ENCODE peak calls at places on chromosome 18, in eight cellular contexts. X, S, Y, B, R, L, G and K are unnamed samples.
A peak's percentile ranks its signal among the peaks of the same experiment; 100 is the strongest.

GRCh38 chr18:74498712-74499629 is 2.8 kb downstream of the CNDP2 start:
- DNase-seq in L (no peak), R (no peak), S (no peak), Y (no peak), X (peak; percentile 92), G (no peak), B (no peak), K (no peak)

GRCh38 chr18:31042391-31043181 is at the start of gene DSC3:
- DNase-seq in S (peak; percentile 61), B (peak; percentile 86), G (no peak), X (no peak), Y (no peak), L (peak; percentile 97), R (no peak), K (no peak)

GRCh38 chr18:34522627-34523026 is 187.5 kb upstream of the DTNA start:
- DNase-seq in B (no peak), R (no peak), S (no peak), G (no peak), L (no peak), X (no peak), Y (no peak), K (no peak)

GRCh38 chr18:21064347-21064746 is 47.3 kb downstream of the ROCK1 start:
- DNase-seq in Y (peak; percentile 37), X (no peak), B (no peak), G (no peak), L (no peak), R (no peak), S (no peak), K (no peak)

GRCh38 chr18:13254971-13255927 is 36.7 kb downstream of the LDLRAD4 start:
- DNase-seq in L (no peak), R (no peak), S (no peak), Y (no peak), B (peak; percentile 22), X (no peak), G (no peak), K (no peak)

GRCh38 chr18:21051615-21052014 is 60.0 kb downstream of the ROCK1 start:
- DNase-seq in B (no peak), X (no peak), L (no peak), Y (no peak), R (no peak), G (no peak), S (no peak), K (no peak)

GRCh38 chr18:43847164-43848091 is 570.1 kb upstream of the SYT4 start:
- DNase-seq in X (no peak), Y (peak; percentile 22), S (no peak), R (no peak), G (no peak), B (no peak), L (no peak), K (no peak)

GRCh38 chr18:78587096-78587495 is 392.5 kb upstream of the SALL3 start:
- DNase-seq in X (no peak), B (no peak), Y (no peak), R (no peak), L (no peak), S (no peak), G (no peak), K (no peak)

GRCh38 chr18:77203071-77203470 is 46.6 kb upstream of the GALR1 start:
- DNase-seq in B (peak; percentile 73), S (no peak), G (no peak), R (no peak), Y (peak; percentile 22), X (no peak), L (no peak), K (no peak)

GRCh38 chr18:76394780-76395476 is 100.1 kb downstream of the ZNF516 start:
- DNase-seq in L (peak; percentile 85), Y (peak; percentile 76), S (no peak), X (no peak), R (no peak), G (no peak), B (no peak), K (no peak)

GRCh38 chr18:23867011-23867410 is 147.5 kb upstream of the TTC39C start:
- DNase-seq in G (no peak), Y (no peak), S (no peak), R (no peak), B (no peak), L (no peak), X (no peak), K (no peak)

GRCh38 chr18:4807495-4808293 is 352.6 kb upstream of the DLGAP1 start:
- DNase-seq in B (no peak), Y (no peak), R (no peak), S (no peak), L (no peak), G (no peak), X (no peak), K (no peak)

GRCh38 chr18:79373736-79374135 is 22.0 kb upstream of the NFATC1 start:
- DNase-seq in L (no peak), G (no peak), Y (no peak), S (no peak), R (no peak), B (no peak), X (no peak), K (no peak)

GRCh38 chr18:51490860-51491259 is 293.4 kb upstream of the MEX3C start:
- DNase-seq in B (no peak), L (peak; percentile 50), G (no peak), X (no peak), Y (no peak), R (no peak), S (no peak), K (no peak)

GRCh38 chr18:55856679-55857078 is 268.7 kb upstream of the TCF4 start:
- DNase-seq in R (no peak), Y (no peak), S (no peak), B (no peak), L (no peak), G (no peak), X (no peak), K (no peak)
- H3K9ac ChIP-seq in R (no peak overlapping the region), Y (no peak overlapping the region), S (no peak overlapping the region), B (no peak overlapping the region), L (no peak overlapping the region), G (no peak overlapping the region), X (no peak overlapping the region), K (no peak overlapping the region)

GRCh38 chr18:63306249-63306648 is 13.3 kb downstream of the BCL2 start:
- DNase-seq in L (no peak), G (no peak), R (no peak), X (no peak), S (no peak), Y (no peak), B (no peak), K (no peak)

GRCh38 chr18:63311481-63312409 is 7.8 kb downstream of the BCL2 start:
- DNase-seq in B (no peak), L (no peak), R (no peak), G (no peak), X (peak; percentile 62), Y (no peak), S (no peak), K (no peak)

GRCh38 chr18:63306819-63307554 is 12.6 kb downstream of the BCL2 start:
- DNase-seq in S (no peak), G (no peak), B (no peak), R (no peak), X (no peak), Y (no peak), L (no peak), K (no peak)

GRCh38 chr18:63309422-63309821 is 10.1 kb downstream of the BCL2 start:
- DNase-seq in S (no peak), L (no peak), Y (no peak), G (no peak), R (no peak), X (peak; percentile 51), B (no peak), K (no peak)

GRCh38 chr18:63307555-63308200 is 11.9 kb downstream of the BCL2 start:
- DNase-seq in L (no peak), S (no peak), X (peak; percentile 58), Y (no peak), R (no peak), G (no peak), B (no peak), K (no peak)
- H3K9ac ChIP-seq in L (no peak overlapping the region), S (no peak overlapping the region), X (no peak overlapping the region), Y (no peak overlapping the region), R (no peak overlapping the region), G (no peak overlapping the region), B (no peak overlapping the region), K (no peak overlapping the region)

GRCh38 chr18:32889620-32890593 is 117.1 kb upstream of the KLHL14 start:
- DNase-seq in G (no peak), B (peak; percentile 57), L (no peak), S (no peak), X (no peak), R (no peak), Y (no peak), K (no peak)

GRCh38 chr18:32888311-32888710 is 115.5 kb upstream of the KLHL14 start:
- DNase-seq in X (no peak), R (no peak), L (no peak), G (no peak), B (no peak), Y (no peak), S (no peak), K (no peak)

GRCh38 chr18:32891797-32892196 is 119.0 kb upstream of the KLHL14 start:
- DNase-seq in L (no peak), R (peak; percentile 11), B (no peak), X (no peak), G (no peak), Y (no peak), S (no peak), K (no peak)

GRCh38 chr18:32893915-32894314 is 121.1 kb upstream of the KLHL14 start:
- DNase-seq in L (no peak), Y (no peak), X (peak; percentile 68), B (no peak), R (peak; percentile 45), G (no peak), S (no peak), K (no peak)

DNA sequence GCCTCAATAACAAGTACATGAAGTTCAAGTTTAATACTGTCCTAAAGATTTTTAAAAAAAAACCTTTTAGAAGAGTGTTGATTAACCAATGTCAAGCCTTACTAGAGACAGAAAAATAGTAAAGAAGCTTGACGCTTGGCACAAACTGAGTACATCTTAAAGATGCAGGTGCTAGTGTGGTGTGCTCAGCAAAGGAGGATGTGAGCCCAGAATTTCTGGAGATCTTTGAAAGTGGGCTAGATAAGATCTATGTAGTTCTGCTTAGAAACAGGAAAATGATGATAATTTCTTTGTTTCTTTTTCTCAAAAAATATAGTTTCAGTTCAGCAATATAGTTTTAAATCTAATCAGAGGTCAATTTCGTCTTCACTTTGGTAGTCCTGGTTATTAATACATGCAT is 118.3 kb upstream of the KLHL14 start:
- DNase-seq in L (no peak), X (no peak), B (no peak), S (no peak), Y (no peak), R (no peak), G (no peak), K (no peak)
- H3K9ac ChIP-seq in L (no peak overlapping the region), X (no peak overlapping the region), B (no peak overlapping the region), S (no peak overlapping the region), Y (no peak overlapping the region), R (no peak overlapping the region), G (no peak overlapping the region), K (no peak overlapping the region)

DNA sequence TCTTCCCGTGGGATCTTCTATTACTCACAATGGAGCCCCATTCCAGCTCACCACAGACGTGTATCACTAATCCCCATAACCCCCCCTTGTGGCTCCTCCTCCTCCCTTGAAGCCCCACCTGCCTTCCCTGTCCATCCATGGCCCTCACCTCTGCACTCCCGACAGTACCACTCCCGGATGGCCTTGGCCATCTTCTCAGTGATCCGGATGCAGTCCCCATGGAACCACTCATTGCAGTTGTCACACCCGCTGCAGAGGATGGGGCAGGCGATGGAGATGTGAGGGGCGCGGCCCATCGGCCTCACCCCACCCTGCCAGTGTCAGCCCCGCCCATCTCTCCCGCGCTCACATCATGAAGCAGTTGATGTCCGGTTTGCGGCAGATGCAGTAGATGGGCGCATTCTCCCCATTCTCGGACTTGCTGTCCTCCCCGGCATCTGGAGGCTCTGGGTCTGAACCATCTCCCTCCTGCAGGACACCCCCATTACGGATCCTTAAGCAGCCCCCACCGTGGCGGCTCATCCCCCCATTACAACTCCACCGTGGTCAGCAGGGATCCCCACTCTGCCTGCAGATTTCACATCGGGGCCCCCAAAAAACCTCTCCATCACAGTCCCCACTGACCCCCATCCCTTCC is 983 bp downstream of the CXXC1 start:
- DNase-seq in L (peak; percentile 64), G (peak; percentile 26), S (no peak), X (no peak), R (no peak), B (peak; percentile 68), Y (peak; percentile 29), K (no peak)
- H3K9ac ChIP-seq in L (peak overlapping the region; percentile 83), G (peak overlapping the region; percentile 89), S (peak overlapping the region; percentile 79), X (peak overlapping the region; percentile 97), R (peak overlapping the region; percentile 83), B (peak overlapping the region; percentile 64), Y (peak overlapping the region; percentile 55), K (peak overlapping the region; percentile 88)